ENCODE peak calls at places on chromosome X, in four cellular contexts. A is Caco-2, M is Ammon's horn, H is EL. B is an unnamed sample.

GRCh38 chrX:8841911-8842310 is 40.7 kb upstream of the FAM9A start:
- DNase-seq in A (no peak), M (no peak), H (no peak), B (no peak)

GRCh38 chrX:41561045-41561444 is 113.9 kb downstream of the NYX start:
- DNase-seq in A (no peak), M (peak; percentile 18), H (peak; percentile 72), B (peak; percentile 51)

GRCh38 chrX:57528670-57529255 is 63.0 kb upstream of the ZXDB start:
- DNase-seq in A (peak; percentile 24), M (no peak), H (peak; percentile 10), B (no peak)

GRCh38 chrX:68994135-68994882 is 165.5 kb downstream of the EFNB1 start:
- DNase-seq in A (no peak), M (peak; percentile 25), H (no peak), B (no peak)

GRCh38 chrX:20530319-20530979 is 263.7 kb upstream of the RPS6KA3 start:
- DNase-seq in A (peak; percentile 60), M (peak; percentile 60), H (peak; percentile 45), B (peak; percentile 65)

GRCh38 chrX:14753436-14753835 is 119.4 kb downstream of the FANCB start:
- DNase-seq in A (no peak), M (no peak), H (no peak), B (no peak)

GRCh38 chrX:20026278-20026677 is 35.4 kb upstream of the BCLAF3 start:
- DNase-seq in A (no peak), M (no peak), H (peak; percentile 66), B (peak; percentile 7)

GRCh38 chrX:19677121-19677520 is 161.8 kb upstream of the MAP3K15 start:
- DNase-seq in A (no peak), M (no peak), H (no peak), B (no peak)

GRCh38 chrX:40176979-40177430 is 79.2 kb upstream of the BCOR start:
- DNase-seq in A (peak; percentile 53), M (no peak), H (no peak), B (no peak)

GRCh38 chrX:40514376-40514775 is 66.4 kb upstream of the ATP6AP2 start:
- DNase-seq in A (no peak), M (no peak), H (no peak), B (no peak)

GRCh38 chrX:131895002-131895401 is 128.1 kb upstream of the STK26 start:
- DNase-seq in A (no peak), M (no peak), H (peak; percentile 0), B (peak; percentile 1)

GRCh38 chrX:123665197-123665596 is 67.7 kb downstream of the THOC2 start:
- DNase-seq in A (peak; percentile 1), M (no peak), H (no peak), B (no peak)

GRCh38 chrX:49884290-49884862 is 5.1 kb downstream of the USP27X start:
- DNase-seq in A (peak; percentile 71), M (peak; percentile 45), H (peak; percentile 32), B (peak; percentile 18)

GRCh38 chrX:124862304-124862703 is 457.4 kb upstream of the TEX13C start:
- DNase-seq in A (no peak), M (no peak), H (no peak), B (no peak)

GRCh38 chrX:132831336-132831973 is 127.0 kb downstream of the HS6ST2 start:
- DNase-seq in A (no peak), M (no peak), H (no peak), B (no peak)

GRCh38 chrX:131572372-131573014 is 28.6 kb downstream of the OR13H1 start:
- DNase-seq in A (peak; percentile 24), M (no peak), H (no peak), B (no peak)

GRCh38 chrX:16771483-16772398 is 14.5 kb upstream of the TXLNG start:
- DNase-seq in A (peak; percentile 72), M (no peak), H (peak; percentile 68), B (peak; percentile 59)

GRCh38 chrX:18885317-18886004 is 98.5 kb downstream of the PHKA2 start:
- DNase-seq in A (peak; percentile 49), M (no peak), H (no peak), B (no peak)

GRCh38 chrX:19040373-19040772 is 56.5 kb upstream of the PHKA2 start:
- DNase-seq in A (no peak), M (no peak), H (no peak), B (no peak)

GRCh38 chrX:111339212-111339611 is 68.9 kb upstream of the CAPN6 start:
- DNase-seq in A (no peak), M (no peak), H (no peak), B (no peak)

GRCh38 chrX:20361081-20361889 is 94.6 kb upstream of the RPS6KA3 start:
- DNase-seq in A (peak; percentile 24), M (no peak), H (peak; percentile 54), B (no peak)

GRCh38 chrX:17738737-17739535 is 1.6 kb downstream of the SCML1 start:
- DNase-seq in A (no peak), M (no peak), H (no peak), B (no peak)